ENCODE peak calls at places on chromosomes 1 and 21, in eight cellular contexts. One of them, this sample, is unnamed.

GRCh38 chr21:36433011-36433709 is 46.8 kb downstream of the CLDN14 start:
- DNase-seq in right lobe of liver: no peak
- DNase-seq in SHP77: no peak
- DNase-seq in naive thymus-derived CD4-positive, alpha-beta T cell: no peak
- DNase-seq in naive B cell: no peak
- DNase-seq in myocyte: no peak
- DNase-seq in EL: no peak
- DNase-seq in stimulated activated CD4-positive, alpha-beta T cell treated with anti-CD3 and anti-CD28 coated beads, TNF-alpha, amount 100 ng/mL, for 4 hours: no peak
- DNase-seq in this sample: no peak

GRCh38 chr1:1926886-1927660 is 8.0 kb upstream of the TMEM52 start:
- DNase-seq in right lobe of liver: no peak
- DNase-seq in SHP77: no peak
- DNase-seq in naive thymus-derived CD4-positive, alpha-beta T cell: no peak
- DNase-seq in naive B cell: no peak
- DNase-seq in myocyte: no peak
- DNase-seq in EL: no peak
- DNase-seq in stimulated activated CD4-positive, alpha-beta T cell treated with anti-CD3 and anti-CD28 coated beads, TNF-alpha, amount 100 ng/mL, for 4 hours: no peak
- DNase-seq in this sample: peak

GRCh38 chr1:201405484-201405831 is 6.3 kb upstream of the LAD1 start:
- DNase-seq in right lobe of liver: no peak
- DNase-seq in SHP77: no peak
- DNase-seq in naive thymus-derived CD4-positive, alpha-beta T cell: no peak
- DNase-seq in naive B cell: no peak
- DNase-seq in myocyte: peak
- DNase-seq in EL: no peak
- DNase-seq in stimulated activated CD4-positive, alpha-beta T cell treated with anti-CD3 and anti-CD28 coated beads, TNF-alpha, amount 100 ng/mL, for 4 hours: no peak
- DNase-seq in this sample: no peak

GRCh38 chr1:147892731-147893214 is 9.8 kb upstream of the GJA8 start:
- DNase-seq in right lobe of liver: no peak
- DNase-seq in SHP77: peak
- DNase-seq in naive thymus-derived CD4-positive, alpha-beta T cell: peak
- DNase-seq in naive B cell: peak
- DNase-seq in myocyte: peak
- DNase-seq in EL: peak
- DNase-seq in stimulated activated CD4-positive, alpha-beta T cell treated with anti-CD3 and anti-CD28 coated beads, TNF-alpha, amount 100 ng/mL, for 4 hours: no peak
- DNase-seq in this sample: peak

GRCh38 chr1:200674838-200675587 is 5.3 kb upstream of the DDX59 start:
- DNase-seq in right lobe of liver: no peak
- DNase-seq in SHP77: no peak
- DNase-seq in naive thymus-derived CD4-positive, alpha-beta T cell: no peak
- DNase-seq in naive B cell: no peak
- DNase-seq in myocyte: no peak
- DNase-seq in EL: no peak
- DNase-seq in stimulated activated CD4-positive, alpha-beta T cell treated with anti-CD3 and anti-CD28 coated beads, TNF-alpha, amount 100 ng/mL, for 4 hours: no peak
- DNase-seq in this sample: no peak

GRCh38 chr1:19209439-19209989 is 552 bp downstream of the UBR4 start:
- DNase-seq in right lobe of liver: peak
- DNase-seq in SHP77: no peak
- DNase-seq in naive thymus-derived CD4-positive, alpha-beta T cell: no peak
- DNase-seq in naive B cell: peak
- DNase-seq in myocyte: peak
- DNase-seq in EL: peak
- DNase-seq in stimulated activated CD4-positive, alpha-beta T cell treated with anti-CD3 and anti-CD28 coated beads, TNF-alpha, amount 100 ng/mL, for 4 hours: no peak
- DNase-seq in this sample: peak

GRCh38 chr1:169779970-169780369 is 14.7 kb downstream of the METTL18 start:
- DNase-seq in right lobe of liver: no peak
- DNase-seq in SHP77: no peak
- DNase-seq in naive thymus-derived CD4-positive, alpha-beta T cell: no peak
- DNase-seq in naive B cell: no peak
- DNase-seq in myocyte: no peak
- DNase-seq in EL: peak
- DNase-seq in stimulated activated CD4-positive, alpha-beta T cell treated with anti-CD3 and anti-CD28 coated beads, TNF-alpha, amount 100 ng/mL, for 4 hours: no peak
- DNase-seq in this sample: no peak

GRCh38 chr1:197786280-197786679 is 11.0 kb upstream of the DENND1B start:
- DNase-seq in right lobe of liver: no peak
- DNase-seq in SHP77: no peak
- DNase-seq in naive thymus-derived CD4-positive, alpha-beta T cell: no peak
- DNase-seq in naive B cell: no peak
- DNase-seq in myocyte: no peak
- DNase-seq in EL: no peak
- DNase-seq in stimulated activated CD4-positive, alpha-beta T cell treated with anti-CD3 and anti-CD28 coated beads, TNF-alpha, amount 100 ng/mL, for 4 hours: no peak
- DNase-seq in this sample: no peak

GRCh38 chr1:85313888-85314696 is 37.7 kb upstream of the BCL10 start:
- DNase-seq in right lobe of liver: no peak
- DNase-seq in SHP77: no peak
- DNase-seq in naive thymus-derived CD4-positive, alpha-beta T cell: no peak
- DNase-seq in naive B cell: no peak
- DNase-seq in myocyte: peak
- DNase-seq in EL: peak
- DNase-seq in stimulated activated CD4-positive, alpha-beta T cell treated with anti-CD3 and anti-CD28 coated beads, TNF-alpha, amount 100 ng/mL, for 4 hours: no peak
- DNase-seq in this sample: peak

GRCh38 chr1:58409826-58410225 is 136.7 kb downstream of the OMA1 start:
- DNase-seq in right lobe of liver: no peak
- DNase-seq in SHP77: no peak
- DNase-seq in naive thymus-derived CD4-positive, alpha-beta T cell: no peak
- DNase-seq in naive B cell: no peak
- DNase-seq in myocyte: no peak
- DNase-seq in EL: peak
- DNase-seq in stimulated activated CD4-positive, alpha-beta T cell treated with anti-CD3 and anti-CD28 coated beads, TNF-alpha, amount 100 ng/mL, for 4 hours: no peak
- DNase-seq in this sample: no peak

GRCh38 chr1:169309178-169310166 is 58.1 kb downstream of the NME7 start:
- DNase-seq in right lobe of liver: no peak
- DNase-seq in SHP77: no peak
- DNase-seq in naive thymus-derived CD4-positive, alpha-beta T cell: peak
- DNase-seq in naive B cell: no peak
- DNase-seq in myocyte: no peak
- DNase-seq in EL: no peak
- DNase-seq in stimulated activated CD4-positive, alpha-beta T cell treated with anti-CD3 and anti-CD28 coated beads, TNF-alpha, amount 100 ng/mL, for 4 hours: no peak
- DNase-seq in this sample: no peak

GRCh38 chr1:211925016-211925415 is 94.5 kb upstream of the LPGAT1 start:
- DNase-seq in right lobe of liver: no peak
- DNase-seq in SHP77: peak
- DNase-seq in naive thymus-derived CD4-positive, alpha-beta T cell: no peak
- DNase-seq in naive B cell: no peak
- DNase-seq in myocyte: peak
- DNase-seq in EL: no peak
- DNase-seq in stimulated activated CD4-positive, alpha-beta T cell treated with anti-CD3 and anti-CD28 coated beads, TNF-alpha, amount 100 ng/mL, for 4 hours: no peak
- DNase-seq in this sample: peak

GRCh38 chr21:38759286-38759872 is 46.4 kb upstream of the ETS2 start:
- DNase-seq in right lobe of liver: no peak
- DNase-seq in SHP77: no peak
- DNase-seq in naive thymus-derived CD4-positive, alpha-beta T cell: no peak
- DNase-seq in naive B cell: no peak
- DNase-seq in myocyte: no peak
- DNase-seq in EL: peak
- DNase-seq in stimulated activated CD4-positive, alpha-beta T cell treated with anti-CD3 and anti-CD28 coated beads, TNF-alpha, amount 100 ng/mL, for 4 hours: no peak
- DNase-seq in this sample: no peak

GRCh38 chr1:191498318-191498717 is 659.9 kb upstream of the RGS18 start:
- DNase-seq in right lobe of liver: no peak
- DNase-seq in SHP77: no peak
- DNase-seq in naive thymus-derived CD4-positive, alpha-beta T cell: no peak
- DNase-seq in naive B cell: no peak
- DNase-seq in myocyte: no peak
- DNase-seq in EL: peak
- DNase-seq in stimulated activated CD4-positive, alpha-beta T cell treated with anti-CD3 and anti-CD28 coated beads, TNF-alpha, amount 100 ng/mL, for 4 hours: no peak
- DNase-seq in this sample: no peak

GRCh38 chr1:6545276-6545934 is 8.9 kb downstream of the NOL9 start:
- DNase-seq in right lobe of liver: no peak
- DNase-seq in SHP77: no peak
- DNase-seq in naive thymus-derived CD4-positive, alpha-beta T cell: peak
- DNase-seq in naive B cell: no peak
- DNase-seq in myocyte: no peak
- DNase-seq in EL: no peak
- DNase-seq in stimulated activated CD4-positive, alpha-beta T cell treated with anti-CD3 and anti-CD28 coated beads, TNF-alpha, amount 100 ng/mL, for 4 hours: no peak
- DNase-seq in this sample: no peak

GRCh38 chr1:18751425-18751824 is 108.0 kb downstream of the TAS1R2 start:
- DNase-seq in right lobe of liver: no peak
- DNase-seq in SHP77: peak
- DNase-seq in naive thymus-derived CD4-positive, alpha-beta T cell: no peak
- DNase-seq in naive B cell: no peak
- DNase-seq in myocyte: no peak
- DNase-seq in EL: no peak
- DNase-seq in stimulated activated CD4-positive, alpha-beta T cell treated with anti-CD3 and anti-CD28 coated beads, TNF-alpha, amount 100 ng/mL, for 4 hours: no peak
- DNase-seq in this sample: no peak

GRCh38 chr1:5913078-5913845 is 79.0 kb downstream of the NPHP4 start:
- DNase-seq in right lobe of liver: no peak
- DNase-seq in SHP77: no peak
- DNase-seq in naive thymus-derived CD4-positive, alpha-beta T cell: no peak
- DNase-seq in naive B cell: no peak
- DNase-seq in myocyte: no peak
- DNase-seq in EL: no peak
- DNase-seq in stimulated activated CD4-positive, alpha-beta T cell treated with anti-CD3 and anti-CD28 coated beads, TNF-alpha, amount 100 ng/mL, for 4 hours: no peak
- DNase-seq in this sample: no peak

GRCh38 chr1:175848329-175848728 is 104.9 kb upstream of the TNR start:
- DNase-seq in right lobe of liver: no peak
- DNase-seq in SHP77: no peak
- DNase-seq in naive thymus-derived CD4-positive, alpha-beta T cell: no peak
- DNase-seq in naive B cell: no peak
- DNase-seq in myocyte: no peak
- DNase-seq in EL: no peak
- DNase-seq in stimulated activated CD4-positive, alpha-beta T cell treated with anti-CD3 and anti-CD28 coated beads, TNF-alpha, amount 100 ng/mL, for 4 hours: no peak
- DNase-seq in this sample: no peak

GRCh38 chr1:169049258-169049936 is 57.1 kb upstream of the ATP1B1 start:
- DNase-seq in right lobe of liver: no peak
- DNase-seq in SHP77: no peak
- DNase-seq in naive thymus-derived CD4-positive, alpha-beta T cell: no peak
- DNase-seq in naive B cell: no peak
- DNase-seq in myocyte: no peak
- DNase-seq in EL: no peak
- DNase-seq in stimulated activated CD4-positive, alpha-beta T cell treated with anti-CD3 and anti-CD28 coated beads, TNF-alpha, amount 100 ng/mL, for 4 hours: no peak
- DNase-seq in this sample: no peak

GRCh38 chr1:10939654-10940450 is 72.6 kb upstream of the TARDBP start:
- DNase-seq in right lobe of liver: no peak
- DNase-seq in SHP77: no peak
- DNase-seq in naive thymus-derived CD4-positive, alpha-beta T cell: peak
- DNase-seq in naive B cell: no peak
- DNase-seq in myocyte: no peak
- DNase-seq in EL: no peak
- DNase-seq in stimulated activated CD4-positive, alpha-beta T cell treated with anti-CD3 and anti-CD28 coated beads, TNF-alpha, amount 100 ng/mL, for 4 hours: peak
- DNase-seq in this sample: peak

GRCh38 chr1:161199506-161200119 is 759 bp upstream of the ADAMTS4 start:
- DNase-seq in right lobe of liver: no peak
- DNase-seq in SHP77: no peak
- DNase-seq in naive thymus-derived CD4-positive, alpha-beta T cell: no peak
- DNase-seq in naive B cell: no peak
- DNase-seq in myocyte: no peak
- DNase-seq in EL: no peak
- DNase-seq in stimulated activated CD4-positive, alpha-beta T cell treated with anti-CD3 and anti-CD28 coated beads, TNF-alpha, amount 100 ng/mL, for 4 hours: no peak
- DNase-seq in this sample: no peak

GRCh38 chr1:22930235-22930912 is 42.3 kb downstream of the LACTBL1 start:
- DNase-seq in right lobe of liver: peak
- DNase-seq in SHP77: peak
- DNase-seq in naive thymus-derived CD4-positive, alpha-beta T cell: no peak
- DNase-seq in naive B cell: no peak
- DNase-seq in myocyte: peak
- DNase-seq in EL: peak
- DNase-seq in stimulated activated CD4-positive, alpha-beta T cell treated with anti-CD3 and anti-CD28 coated beads, TNF-alpha, amount 100 ng/mL, for 4 hours: no peak
- DNase-seq in this sample: peak